ENCODE peak calls at places on chromosomes 1 and 21, in six cellular contexts. J is heart right ventricle, S is memory B cell, D is occipital lobe, O is NCI-H1092, W is EH. L is an unnamed sample.

GRCh38 chr1:64006276-64007051 is 197.0 kb upstream of the UBE2U start:
- DNase-seq in J (no peak), S (no peak), D (no peak), O (no peak), W (peak; percentile 56), L (no peak)

GRCh38 chr1:7591565-7591964 is 179.5 kb upstream of the VAMP3 start:
- DNase-seq in J (no peak), S (no peak), D (no peak), O (no peak), W (no peak), L (peak; percentile 52)

GRCh38 chr1:189117072-189117770 is 1360.4 kb downstream of the BRINP3 start:
- DNase-seq in J (no peak), S (no peak), D (no peak), O (no peak), W (no peak), L (no peak)

GRCh38 chr21:9008636-9009035 is 1512.7 kb upstream of the TPTE start:
- DNase-seq in J (no peak), S (no peak), D (no peak), O (no peak), W (no peak), L (peak; percentile 96)

GRCh38 chr1:170562644-170563338 is 30.8 kb downstream of the GORAB start:
- DNase-seq in J (peak; percentile 85), S (no peak), D (peak; percentile 7), O (no peak), W (peak; percentile 91), L (no peak)

GRCh38 chr21:46151261-46151988 is 4.0 kb downstream of the FTCD start:
- DNase-seq in J (no peak), S (no peak), D (no peak), O (no peak), W (no peak), L (peak; percentile 92)

GRCh38 chr1:30907641-30908445 is 715 bp downstream of the SDC3 start:
- DNase-seq in J (no peak), S (no peak), D (no peak), O (no peak), W (no peak), L (peak; percentile 77)

GRCh38 chr1:169745015-169745861 is 11.4 kb upstream of the SELE start:
- DNase-seq in J (no peak), S (no peak), D (no peak), O (no peak), W (peak; percentile 3), L (no peak)